ENCODE peak calls at places on chromosomes 1 and 21, in four cellular contexts. C is K562, Z is GM12891, M is GM12878. O is an unnamed sample.

GRCh38 chr1:2334883-2335534 is 56.3 kb downstream of the MORN1 start:
- DNase-seq in C (no peak), Z (no peak), M (no peak), O (no peak)

GRCh38 chr1:916173-917075 is 7.3 kb upstream of the SAMD11 start:
- DNase-seq in C (no peak), Z (no peak), M (no peak), O (no peak)

GRCh38 chr1:70171512-70171911 is 33.9 kb downstream of the LRRC40 start:
- DNase-seq in C (no peak), Z (no peak), M (no peak), O (no peak)

GRCh38 chr1:15260418-15261154 is 13.6 kb downstream of the FHAD1 start:
- DNase-seq in C (peak; percentile 62), Z (no peak), M (no peak), O (peak; percentile 14)

GRCh38 chr1:206693592-206693991 is 8.9 kb downstream of the MAPKAPK2 start:
- DNase-seq in C (no peak), Z (no peak), M (no peak), O (no peak)

GRCh38 chr1:943545-944340 is 15.3 kb downstream of the NOC2L start:
- DNase-seq in C (no peak), Z (no peak), M (no peak), O (no peak)

GRCh38 chr1:34267326-34267725 is 90.6 kb downstream of the C1orf94 start:
- DNase-seq in C (no peak), Z (no peak), M (no peak), O (no peak)

GRCh38 chr1:100299521-100300222 is 33.7 kb downstream of the RTCA start:
- DNase-seq in C (no peak), Z (no peak), M (no peak), O (no peak)

GRCh38 chr1:151006331-151007052 is at the start of gene MINDY1:
- DNase-seq in C (peak; percentile 83), Z (no peak), M (peak; percentile 32), O (peak; percentile 60)

DNA sequence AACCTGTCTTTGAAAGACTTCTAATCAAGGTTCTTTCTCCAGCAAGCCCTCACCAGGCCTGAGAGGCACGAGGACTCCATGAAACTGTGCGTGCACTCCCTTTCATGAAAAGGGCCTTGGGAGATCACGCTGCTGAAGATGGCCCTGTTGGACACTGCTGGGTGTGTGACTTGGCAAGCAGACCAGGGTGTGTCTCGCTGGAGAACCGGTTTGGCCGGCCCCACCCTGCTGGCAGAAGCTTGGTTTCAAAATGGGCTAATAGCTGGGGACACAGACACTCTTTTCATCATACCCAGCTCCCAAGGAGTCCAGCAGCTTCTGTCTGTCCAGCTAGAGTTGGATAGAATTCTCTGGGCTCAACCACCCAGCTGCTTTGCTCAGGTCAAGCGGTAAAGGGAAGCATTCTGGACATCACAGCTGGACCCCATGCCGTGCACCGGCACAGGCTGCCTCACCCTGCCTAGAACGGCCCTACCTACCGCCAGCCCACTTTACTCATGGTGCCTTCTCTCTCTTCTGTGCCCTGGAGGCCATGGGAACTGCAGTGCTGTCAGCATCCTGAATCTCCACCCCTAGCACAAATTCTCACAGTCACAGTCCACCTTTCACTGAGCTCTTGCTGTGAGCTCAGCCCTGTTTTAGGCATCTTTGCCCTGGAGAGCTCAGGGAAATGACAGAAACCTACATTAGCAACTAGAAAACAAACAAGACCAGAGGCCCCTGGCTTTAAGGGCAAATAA is 24.6 kb downstream of the PKP1 start:
- DNase-seq in C (no peak), Z (no peak), M (no peak), O (no peak)
- TF ChIP-seq SPI1 in C (no peak), Z (no peak), M (no peak), O (no peak)

GRCh38 chr1:157575744-157576143 is 22.1 kb downstream of the FCRL4 start:
- DNase-seq in C (no peak), Z (no peak), M (no peak), O (no peak)

GRCh38 chr1:157577420-157577819 is 20.5 kb downstream of the FCRL4 start:
- DNase-seq in C (no peak), Z (no peak), M (no peak), O (peak; percentile 24)

GRCh38 chr1:157584503-157584902 is 13.4 kb downstream of the FCRL4 start:
- DNase-seq in C (no peak), Z (no peak), M (no peak), O (no peak)

GRCh38 chr1:157580828-157581210 is 17.1 kb downstream of the FCRL4 start:
- DNase-seq in C (no peak), Z (no peak), M (no peak), O (no peak)

GRCh38 chr1:157580179-157580827 is 17.6 kb downstream of the FCRL4 start:
- DNase-seq in C (peak; percentile 56), Z (no peak), M (peak; percentile 53), O (peak; percentile 30)
- TF ChIP-seq SPI1 in C (no peak), Z (no peak), M (no peak), O (no peak)

DNA sequence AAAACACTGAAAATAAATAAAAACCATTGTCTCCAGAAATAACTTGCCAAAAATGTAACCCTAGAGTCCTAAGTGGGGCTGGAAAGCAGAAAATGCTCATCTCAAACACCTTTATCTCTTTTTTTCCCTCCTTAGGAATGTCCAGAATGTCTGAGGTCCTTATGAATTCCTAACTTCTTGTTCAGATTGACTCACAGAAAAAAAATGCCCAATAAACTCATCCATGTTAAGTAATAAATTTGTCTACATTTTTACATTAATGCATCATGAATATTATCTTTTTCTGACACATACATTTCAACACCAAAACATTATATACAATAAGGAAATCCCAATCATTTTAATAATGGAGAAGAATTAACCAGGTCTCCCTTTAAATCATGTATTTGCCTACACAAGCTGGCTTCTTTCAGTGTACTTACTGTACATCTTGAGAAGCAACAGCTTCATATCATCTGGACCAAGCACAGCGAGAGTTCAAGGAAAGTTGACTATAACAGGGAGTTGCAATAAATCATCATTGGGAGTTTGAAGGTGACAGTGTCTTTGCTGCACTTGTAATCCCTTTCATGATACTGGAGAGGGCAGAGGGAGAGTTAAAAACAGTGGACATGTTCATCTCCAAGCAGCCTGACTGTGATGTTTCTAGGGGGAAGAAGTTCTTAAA is 565.2 kb downstream of the LTN1 start:
- DNase-seq in C (no peak), Z (no peak), M (no peak), O (no peak)
- TF ChIP-seq SPI1 in C (no peak), Z (no peak), M (no peak), O (no peak)

GRCh38 chr1:67348586-67349252 is 41.0 kb downstream of the IL12RB2 start:
- DNase-seq in C (no peak), Z (no peak), M (no peak), O (no peak)

GRCh38 chr1:67350783-67351182 is 43.1 kb downstream of the IL12RB2 start:
- DNase-seq in C (no peak), Z (no peak), M (no peak), O (no peak)

GRCh38 chr1:67346982-67347381 is 39.3 kb downstream of the IL12RB2 start:
- DNase-seq in C (no peak), Z (no peak), M (no peak), O (no peak)

GRCh38 chr1:67342002-67342890 is 34.6 kb downstream of the IL12RB2 start:
- DNase-seq in C (no peak), Z (no peak), M (peak; percentile 83), O (no peak)

DNA sequence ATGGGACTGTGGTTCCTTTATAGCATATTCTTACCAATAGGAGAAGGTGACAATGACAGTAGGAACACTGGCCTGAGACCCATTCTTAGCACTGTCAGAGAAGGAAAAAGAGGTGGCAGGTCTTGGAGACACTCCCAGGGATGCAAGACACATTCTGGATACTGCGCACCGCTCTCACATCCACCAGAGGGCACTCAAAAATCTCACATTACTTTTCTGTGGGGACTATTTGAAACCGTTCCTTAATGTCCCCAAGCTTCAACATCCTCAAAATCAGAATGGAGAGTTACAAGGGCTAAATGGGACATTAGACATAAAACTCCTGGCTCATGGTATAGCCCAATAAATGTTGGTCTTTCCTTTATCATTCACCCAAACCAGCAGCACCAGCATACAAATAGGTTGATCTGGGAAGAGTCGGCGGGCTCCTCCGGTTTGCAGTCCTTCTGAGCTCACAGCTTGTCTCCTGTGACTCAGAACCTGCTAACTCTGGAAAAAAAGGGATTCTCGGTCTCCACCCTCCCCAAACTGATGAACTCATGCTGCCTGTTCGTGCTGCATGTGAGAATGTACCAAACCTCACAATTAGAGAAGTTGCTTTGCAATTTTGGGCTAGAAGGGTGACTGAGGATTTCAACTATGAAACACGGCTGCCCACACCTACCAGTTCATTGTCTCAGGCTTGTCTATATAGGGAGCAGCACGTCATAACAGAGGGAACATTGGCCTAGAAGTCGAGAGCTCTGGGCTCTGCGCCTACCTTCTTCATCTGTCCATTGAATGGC is 40.2 kb downstream of the IL12RB2 start:
- DNase-seq in C (peak; percentile 66), Z (no peak), M (no peak), O (no peak)
- TF ChIP-seq SPI1 in C (no peak), Z (no peak), M (no peak), O (no peak)

DNA sequence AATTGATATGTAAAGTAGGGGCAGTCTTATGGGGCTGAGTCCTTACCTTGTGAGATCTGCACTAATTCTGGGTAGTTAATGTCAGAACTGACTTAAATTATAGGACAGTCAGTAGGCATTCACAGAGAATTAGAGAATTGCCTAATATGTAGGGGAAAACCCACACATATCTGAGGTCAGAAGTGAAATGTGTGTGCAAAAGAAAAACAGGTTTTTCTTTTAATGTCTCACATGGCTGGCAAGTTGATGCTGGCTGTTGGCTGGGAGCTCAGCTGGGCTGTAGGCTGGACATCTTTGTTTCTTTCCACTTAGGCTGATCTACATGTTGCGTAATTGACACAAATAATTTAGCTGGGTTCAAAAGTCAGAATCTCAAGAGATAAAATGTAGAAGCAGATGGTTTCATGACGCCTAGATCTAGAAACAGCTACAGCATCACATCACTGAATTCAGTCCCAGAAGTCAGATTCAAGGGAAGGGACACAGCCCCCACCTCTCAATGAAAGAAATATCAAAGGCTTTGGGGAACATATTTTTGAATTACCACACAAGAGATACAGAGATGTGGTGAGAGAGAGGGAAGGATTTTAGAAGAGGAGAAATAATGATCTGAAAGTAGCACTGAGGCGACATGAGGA is 98.9 kb downstream of the TNFSF18 start:
- DNase-seq in C (no peak), Z (no peak), M (no peak), O (no peak)
- TF ChIP-seq SPI1 in C (no peak), Z (no peak), M (no peak), O (no peak)

GRCh38 chr1:19643602-19644419 is at the start of gene NBL1:
- DNase-seq in C (peak; percentile 74), Z (peak; percentile 67), M (no peak), O (no peak)
- TF ChIP-seq SPI1 in C (no peak), Z (no peak), M (no peak), O (no peak)

DNA sequence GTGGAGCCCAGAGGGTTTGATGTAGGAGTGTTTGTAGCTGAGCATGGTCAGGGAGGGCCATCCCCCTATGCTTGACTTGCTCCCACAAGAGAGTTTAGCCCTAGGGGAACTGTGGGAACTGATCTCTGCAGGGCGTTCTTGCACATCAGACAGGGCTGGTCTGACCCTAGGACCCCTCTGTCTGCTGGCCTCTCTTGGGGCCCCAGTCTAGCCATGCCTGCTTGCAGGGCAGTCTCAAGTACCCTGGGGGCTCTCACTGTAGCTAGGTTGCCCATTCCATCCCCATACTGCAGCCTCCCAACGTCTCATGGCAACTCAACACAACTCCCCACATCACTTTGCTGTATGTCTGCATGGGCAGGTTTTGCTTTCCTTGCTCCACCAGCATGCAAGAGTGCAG is 1250.7 kb upstream of the B3GALT2 start:
- DNase-seq in C (no peak), Z (no peak), M (no peak), O (no peak)
- TF ChIP-seq SPI1 in C (no peak), Z (no peak), M (no peak), O (no peak)

GRCh38 chr1:154961497-154962237 is at the start of gene PYGO2:
- DNase-seq in C (peak; percentile 90), Z (peak; percentile 91), M (no peak), O (peak; percentile 90)
- TF ChIP-seq SPI1 in C (no peak), Z (no peak), M (no peak), O (no peak)

O was measured in HL-60.